ENCODE peak calls at places on chromosomes 13 and 19, in five cellular contexts. W is kidney epithelial cell, J is hepatocyte, M is fibroblast of mammary gland, C is HFFc6. X is an unnamed sample.

GRCh38 chr13:112734696-112735547 is 45.1 kb downstream of the ATP11A start:
- DNase-seq in M (no peak), W (no peak), C (no peak), J (no peak), X (no peak)

GRCh38 chr13:55577082-55577846 is 1563.5 kb upstream of the PRR20A start:
- DNase-seq in C (no peak), M (no peak), J (no peak), W (no peak), X (no peak)

GRCh38 chr13:20672772-20673171 is 30.7 kb upstream of the IL17D start:
- DNase-seq in W (no peak), C (no peak), M (peak), J (no peak), X (no peak)

GRCh38 chr13:100512422-100512821 is 76.2 kb downstream of the GGACT start:
- DNase-seq in M (peak), J (no peak), C (no peak), W (peak), X (no peak)

GRCh38 chr19:42657551-42657950 is 62.8 kb upstream of the CEACAM8 start:
- DNase-seq in J (no peak), C (peak), M (peak), W (no peak), X (peak)

GRCh38 chr19:21022996-21023395 is 2.5 kb downstream of the ZNF430 start:
- DNase-seq in J (peak), W (peak), M (peak), C (peak), X (no peak)

GRCh38 chr13:99406799-99407201 is 94.5 kb upstream of the TM9SF2 start:
- DNase-seq in J (no peak), M (peak), C (no peak), W (no peak), X (no peak)

GRCh38 chr13:42266464-42266863 is 5.5 kb upstream of the AKAP11 start:
- DNase-seq in M (peak), C (peak), W (no peak), J (no peak), X (no peak)

GRCh38 chr13:100881291-100881864 is 206.8 kb upstream of the TMTC4 start:
- DNase-seq in J (no peak), C (no peak), M (peak), W (no peak), X (no peak)

GRCh38 chr19:29532956-29533355 is 7.2 kb downstream of the VSTM2B start:
- DNase-seq in J (no peak), W (no peak), M (no peak), C (no peak), X (no peak)

GRCh38 chr13:57638147-57638890 is 6.8 kb downstream of the PCDH17 start:
- DNase-seq in W (no peak), J (no peak), M (no peak), C (no peak), X (no peak)

GRCh38 chr19:42301646-42302204 is at the start of gene PRR19:
- DNase-seq in J (peak), C (no peak), W (no peak), M (no peak), X (no peak)

GRCh38 chr13:109256866-109257760 is 529.3 kb downstream of the IRS2 start:
- DNase-seq in M (peak), C (peak), W (peak), J (peak), X (peak)

GRCh38 chr19:53991224-53992113 is at the start of gene CACNG6:
- DNase-seq in C (no peak), J (peak), W (no peak), M (no peak), X (peak)

GRCh38 chr13:107254392-107254791 is 686.5 kb upstream of the ARGLU1 start:
- DNase-seq in M (no peak), C (no peak), J (no peak), W (no peak), X (no peak)

GRCh38 chr19:8965887-8966286 is 44.3 kb downstream of the MUC16 start:
- DNase-seq in J (no peak), M (no peak), C (no peak), W (no peak), X (no peak)

GRCh38 chr13:21735621-21736401 is 64.9 kb downstream of the FGF9 start:
- DNase-seq in M (no peak), W (no peak), J (no peak), C (no peak), X (no peak)

GRCh38 chr13:44108345-44108858 is 228.7 kb downstream of the LACC1 start:
- DNase-seq in J (peak), W (no peak), M (peak), C (no peak), X (peak)

GRCh38 chr19:10420444-10421239 is at the start of gene PDE4A:
- DNase-seq in M (no peak), C (peak), W (no peak), J (peak), X (no peak)

GRCh38 chr19:8695501-8695900 is 3.1 kb downstream of the ACTL9 start:
- DNase-seq in C (no peak), J (no peak), M (no peak), W (no peak), X (no peak)

GRCh38 chr13:28394422-28394821 is 100.5 kb downstream of the FLT1 start:
- DNase-seq in W (no peak), M (peak), J (no peak), C (peak), X (no peak)

GRCh38 chr13:40271931-40272775 is 394.3 kb downstream of the FOXO1 start:
- DNase-seq in W (no peak), C (peak), M (peak), J (peak), X (peak)

GRCh38 chr19:3665681-3666544 is 34.4 kb downstream of the PIP5K1C start:
- DNase-seq in M (no peak), J (peak), W (no peak), C (no peak), X (peak)

GRCh38 chr13:99217461-99218101 is 16.9 kb downstream of the UBAC2 start:
- DNase-seq in W (no peak), J (no peak), C (no peak), M (no peak), X (no peak)

GRCh38 chr13:24627090-24627714 is 53.0 kb upstream of the ATP12A start:
- DNase-seq in M (peak), J (peak), C (no peak), W (no peak), X (no peak)

GRCh38 chr13:113528798-113529180 is 38.3 kb upstream of the DCUN1D2 start:
- DNase-seq in J (no peak), M (no peak), W (no peak), C (no peak), X (no peak)

GRCh38 chr13:76886005-76886291 is 257 bp downstream of the KCTD12 start:
- DNase-seq in J (no peak), W (no peak), M (no peak), C (no peak), X (no peak)

DNA sequence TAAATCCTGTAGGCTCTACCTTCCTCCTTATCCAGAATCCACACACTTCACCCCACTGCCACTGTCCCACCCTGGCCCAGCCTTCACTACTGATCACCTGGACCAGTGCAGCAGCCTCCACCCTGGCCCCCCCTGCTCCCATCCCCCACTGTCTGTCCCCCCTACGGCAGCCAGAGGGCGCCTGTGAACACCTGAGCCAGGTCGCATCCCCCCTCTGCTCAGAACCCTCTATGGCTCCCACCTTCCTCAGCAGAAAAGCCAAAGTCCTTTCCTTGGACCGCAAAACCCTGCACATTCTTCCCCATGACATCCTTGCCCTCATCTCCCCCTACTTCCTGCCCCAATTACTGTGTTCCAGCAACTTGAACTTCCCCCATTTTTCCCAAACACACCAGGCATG is 20.6 kb downstream of the ELAVL3 start:
- DNase-seq in C (no peak), M (no peak), J (no peak), W (no peak), X (no peak)
- TF ChIP-seq CTCF in C (peak), M (peak), J (peak), W (peak), X (peak)

GRCh38 chr19:49210901-49211451 is 53.4 kb downstream of the TRPM4 start:
- DNase-seq in M (no peak), J (no peak), W (no peak), C (no peak), X (no peak)

GRCh38 chr19:49212302-49212701 is 54.7 kb downstream of the TRPM4 start:
- DNase-seq in C (no peak), J (no peak), M (peak), W (no peak), X (no peak)

GRCh38 chr19:49214701-49215100 is 57.1 kb downstream of the TRPM4 start:
- DNase-seq in C (no peak), J (no peak), M (no peak), W (no peak), X (no peak)

GRCh38 chr19:49216076-49216475 is 58.5 kb downstream of the TRPM4 start:
- DNase-seq in C (no peak), M (peak), W (no peak), J (no peak), X (no peak)

GRCh38 chr19:49213791-49214190 is 56.2 kb downstream of the TRPM4 start:
- DNase-seq in M (no peak), C (no peak), J (no peak), W (no peak), X (peak)
- TF ChIP-seq CTCF in M (no peak), C (peak), J (no peak), W (peak), X (no peak)

DNA sequence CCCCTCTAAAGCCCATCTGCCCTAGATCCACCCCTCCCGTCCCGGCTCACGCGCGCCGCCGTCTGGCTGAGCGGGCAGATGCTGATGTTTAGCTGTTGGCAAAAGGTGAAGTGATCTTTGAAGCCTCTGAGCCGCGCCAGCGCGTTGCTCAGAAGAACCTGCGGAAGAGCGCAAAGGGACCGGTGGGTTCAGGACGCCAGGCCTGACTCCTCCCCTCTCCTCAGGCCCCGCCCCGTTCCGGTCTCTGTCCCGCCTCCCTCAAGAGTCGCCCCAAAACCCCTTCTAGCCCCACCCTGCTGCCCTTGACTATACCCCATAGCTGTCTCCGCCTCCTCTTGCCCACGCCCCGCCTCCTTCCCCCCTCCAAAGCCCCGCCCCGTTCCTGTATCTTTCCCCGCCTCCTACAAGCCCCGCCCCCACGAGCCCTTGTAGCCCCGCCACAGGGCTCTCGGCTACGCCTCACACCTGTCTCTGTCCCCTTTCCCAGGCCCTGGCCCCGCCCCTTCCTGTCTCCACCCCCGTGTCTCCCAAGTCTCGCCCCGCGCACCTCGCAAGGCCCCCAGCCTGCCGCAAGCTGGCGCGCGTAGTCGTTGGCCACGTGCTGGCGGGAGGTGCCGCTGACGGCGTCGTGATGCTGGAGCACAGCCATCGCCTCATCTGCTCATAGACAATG is 9.5 kb downstream of the MAN2B1 start:
- DNase-seq in W (no peak), J (no peak), M (no peak), C (no peak), X (no peak)
- TF ChIP-seq CTCF in W (no peak), J (no peak), M (no peak), C (no peak), X (no peak)

GRCh38 chr19:33375156-33375744 is 1.7 kb downstream of the CEBPG start:
- DNase-seq in W (no peak), J (no peak), C (no peak), M (no peak), X (no peak)

GRCh38 chr19:33374406-33374703 is 846 bp downstream of the CEBPG start:
- DNase-seq in J (no peak), C (no peak), W (no peak), M (no peak), X (no peak)

GRCh38 chr19:33375760-33376159 is 2.3 kb downstream of the CEBPG start:
- DNase-seq in W (no peak), M (peak), C (peak), J (no peak), X (no peak)

GRCh38 chr19:33376423-33376822 is 2.9 kb downstream of the CEBPG start:
- DNase-seq in C (peak), M (peak), W (no peak), J (peak), X (peak)

GRCh38 chr19:33373701-33374405 is at the start of gene CEBPG:
- DNase-seq in C (peak), J (peak), M (peak), W (no peak), X (peak)
- TF ChIP-seq CTCF in C (peak), J (peak), M (no peak), W (peak), X (peak)

DNA sequence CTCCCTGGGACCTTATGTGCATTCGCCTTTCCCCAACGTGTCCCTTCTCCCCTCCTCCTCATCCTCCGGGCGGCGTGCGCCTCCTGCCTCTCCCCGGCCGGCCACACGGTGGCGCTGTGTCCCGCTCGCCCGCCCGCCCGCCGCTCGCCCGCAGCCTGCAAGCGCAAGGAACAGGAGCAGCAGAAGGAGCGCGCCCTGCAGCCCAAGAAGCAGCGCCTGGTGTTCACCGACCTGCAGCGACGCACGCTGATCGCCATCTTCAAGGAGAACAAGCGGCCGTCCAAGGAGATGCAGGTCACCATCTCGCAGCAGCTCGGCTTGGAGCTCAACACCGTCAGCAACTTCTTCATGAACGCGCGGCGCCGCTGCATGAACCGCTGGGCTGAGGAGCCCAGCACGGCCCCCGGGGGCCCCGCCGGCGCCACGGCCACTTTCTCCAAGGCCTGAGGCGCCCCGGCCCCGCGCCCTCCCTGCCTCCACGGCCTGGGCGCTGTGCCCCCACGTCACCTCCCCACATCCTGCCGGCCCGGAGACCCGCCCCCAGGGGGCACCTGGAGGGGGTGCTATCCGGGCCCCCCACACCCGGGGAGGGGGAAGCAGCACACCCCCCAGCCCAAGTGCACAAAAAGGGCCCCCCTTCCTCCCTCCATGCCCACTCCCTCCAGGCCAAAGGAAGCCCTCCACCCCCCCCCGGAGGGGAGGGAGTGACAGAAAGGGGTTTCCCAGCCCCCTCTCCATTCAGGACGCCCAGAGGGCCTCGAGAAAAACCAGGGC is 21.9 kb downstream of the ONECUT3 start:
- DNase-seq in W (no peak), J (no peak), C (no peak), M (peak), X (no peak)
- TF ChIP-seq CTCF in W (peak), J (peak), C (peak), M (peak), X (peak)